ENCODE peak calls at places on chromosomes 11 and 22, in ten cellular contexts. C is tibial nerve, I is lower lobe of right lung, U is upper lobe of right lung, R is spleen, X is psoas muscle, B is AG04450, P is keratinocyte, W is WERI-Rb-1, J is GM23338. G is an unnamed sample.

GRCh38 chr11:21511835-21512440 is 680.9 kb upstream of the ANO5 start:
- DNase-seq in B (no peak), R (no peak), X (peak; percentile 23), C (peak; percentile 54), J (peak; percentile 90), U (peak; percentile 72), I (peak; percentile 69), P (peak; percentile 49), W (peak; percentile 89), G (peak; percentile 36)

GRCh38 chr11:10322830-10323792 is 18.2 kb downstream of the ADM start:
- DNase-seq in J (peak; percentile 74), X (peak; percentile 53), U (no peak), P (no peak), C (no peak), R (no peak), W (no peak), I (no peak), B (no peak), G (peak; percentile 71)

GRCh38 chr22:30733081-30733680 is 38.5 kb downstream of the OSBP2 start:
- DNase-seq in C (no peak), P (no peak), X (no peak), U (no peak), J (no peak), I (no peak), B (peak; percentile 20), R (no peak), W (no peak), G (no peak)

GRCh38 chr11:67285541-67286498 is 3.3 kb upstream of the ANKRD13D start:
- DNase-seq in W (no peak), J (no peak), P (no peak), I (peak; percentile 54), C (no peak), R (peak; percentile 89), X (peak; percentile 27), B (no peak), U (no peak), G (no peak)

GRCh38 chr11:126549273-126549585 is 193.7 kb downstream of the ST3GAL4 start:
- DNase-seq in I (no peak), W (no peak), B (no peak), P (no peak), U (no peak), C (no peak), R (no peak), J (no peak), X (no peak), G (no peak)

GRCh38 chr11:124760806-124761205 is 1.3 kb downstream of the ESAM start:
- DNase-seq in C (no peak), B (no peak), U (no peak), X (no peak), J (no peak), W (no peak), P (no peak), R (no peak), I (no peak), G (no peak)

GRCh38 chr11:66363805-66364535 is 7.6 kb downstream of the SLC29A2 start:
- DNase-seq in I (peak; percentile 71), X (peak; percentile 72), U (peak; percentile 81), J (peak; percentile 92), R (peak; percentile 82), B (no peak), W (peak; percentile 77), C (no peak), P (no peak), G (no peak)

GRCh38 chr11:73012121-73012863 is 129.8 kb downstream of the FCHSD2 start:
- DNase-seq in B (no peak), X (no peak), C (no peak), U (no peak), P (no peak), J (peak; percentile 42), W (no peak), R (no peak), I (no peak), G (peak; percentile 3)

GRCh38 chr11:35647535-35648092 is 15.0 kb upstream of the TRIM44 start:
- DNase-seq in P (no peak), C (no peak), R (no peak), X (no peak), W (no peak), U (no peak), J (no peak), I (no peak), B (no peak), G (no peak)

DNA sequence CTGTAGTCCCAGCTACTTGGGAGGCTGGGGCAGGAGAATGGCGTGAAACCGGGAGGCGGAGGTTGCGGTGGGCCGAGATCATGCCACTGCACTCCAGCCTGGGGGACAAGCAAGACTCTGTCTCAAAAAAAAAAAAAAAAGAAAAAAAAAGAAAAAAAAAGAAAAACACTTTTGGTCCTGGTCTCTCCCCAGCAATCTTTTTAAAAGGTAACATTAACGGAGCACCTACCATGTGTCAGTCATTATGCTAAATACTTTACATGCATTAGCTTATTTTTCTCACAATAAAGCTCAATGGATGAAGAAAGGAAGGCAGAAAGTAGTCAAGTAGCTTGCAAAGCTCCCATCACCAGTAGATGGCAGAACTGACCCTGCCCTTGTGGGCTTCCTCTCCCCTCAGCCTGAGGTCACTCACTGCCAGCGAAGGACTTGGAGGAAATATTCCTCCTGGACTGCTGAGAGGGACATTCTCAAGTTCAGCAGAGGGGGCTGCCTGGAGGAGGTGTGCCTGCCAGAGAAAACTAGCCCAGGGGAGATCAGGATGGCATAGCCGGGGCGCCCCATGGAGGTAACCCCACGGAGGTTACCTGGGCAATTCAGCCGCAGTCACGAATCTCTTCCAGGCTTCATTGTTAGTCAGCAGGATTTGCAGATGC is 15.5 kb downstream of the APOL3 start:
- DNase-seq in W (peak; percentile 79), I (peak; percentile 64), P (no peak), X (peak; percentile 65), B (peak; percentile 43), J (peak; percentile 84), R (peak; percentile 81), C (peak; percentile 55), U (no peak), G (peak; percentile 25)
- TF ChIP-seq CTCF in W (peak; percentile 81), I (peak; percentile 80), P (peak; percentile 74), X (peak; percentile 76), B (peak; percentile 94), J (peak; percentile 82), R (peak; percentile 45), C (peak; percentile 75), U (peak; percentile 78), G (peak; percentile 76)

DNA sequence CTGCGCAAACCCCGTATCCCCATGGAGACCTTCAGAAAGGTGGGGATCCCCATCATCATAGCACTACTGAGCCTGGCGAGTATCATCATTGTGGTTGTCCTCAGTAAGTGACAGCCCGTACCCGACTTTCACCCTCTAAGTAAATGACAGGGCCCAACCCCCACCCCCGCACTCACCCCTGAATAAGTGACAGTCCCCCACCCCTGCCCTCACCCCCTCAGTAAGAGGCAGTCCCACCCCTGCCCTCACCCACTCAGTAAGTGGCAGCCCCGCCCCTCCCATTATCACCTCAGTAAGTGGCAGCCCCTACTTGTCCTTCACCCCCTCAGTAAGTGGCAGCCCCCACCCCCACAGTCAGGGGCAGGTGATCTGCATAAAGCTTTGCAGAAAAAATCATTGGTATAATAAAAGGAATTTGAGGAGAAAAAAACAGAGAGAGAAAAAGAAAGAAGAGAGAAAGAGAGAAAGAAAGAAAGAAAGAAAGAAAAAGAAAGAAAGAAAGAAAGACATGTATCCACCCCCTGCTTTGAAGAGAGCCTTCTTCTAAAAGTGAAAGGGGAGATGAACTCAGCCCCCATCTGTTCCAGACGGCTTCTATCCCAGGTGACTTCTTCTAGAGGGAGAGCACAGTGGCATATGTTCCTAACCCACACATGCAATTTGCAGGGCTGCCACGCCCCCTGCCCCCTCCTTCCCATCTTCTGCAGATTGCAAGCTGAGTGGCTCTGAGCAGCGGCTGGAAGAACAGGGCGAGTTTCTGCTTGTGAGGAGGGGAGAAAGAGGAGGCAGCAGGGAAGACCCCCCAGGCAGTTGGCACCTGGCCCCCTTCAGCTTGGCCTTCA is 12.5 kb upstream of the SMIM35 start:
- DNase-seq in I (no peak), P (no peak), B (no peak), R (no peak), W (peak; percentile 92), J (peak; percentile 28), X (no peak), U (peak; percentile 33), C (no peak), G (no peak)
- H3K27ac ChIP-seq in I (no peak overlapping the region), P (no peak overlapping the region), B (no peak overlapping the region), R (no peak overlapping the region), W (no peak overlapping the region), J (no peak overlapping the region), X (no peak overlapping the region), U (no peak overlapping the region), C (no peak overlapping the region), G (no peak overlapping the region)

GRCh38 chr11:101048479-101048878 is 81.1 kb downstream of the PGR start:
- DNase-seq in I (no peak), P (no peak), C (no peak), R (no peak), J (no peak), W (no peak), U (no peak), X (no peak), B (no peak), G (no peak)

GRCh38 chr11:101049813-101050212 is 79.8 kb downstream of the PGR start:
- DNase-seq in C (no peak), W (no peak), B (no peak), J (no peak), P (no peak), U (no peak), R (no peak), X (no peak), I (no peak), G (no peak)

GRCh38 chr11:101045415-101045814 is 84.2 kb downstream of the PGR start:
- DNase-seq in X (no peak), W (no peak), P (no peak), C (no peak), J (no peak), B (no peak), I (no peak), U (no peak), R (no peak), G (no peak)

GRCh38 chr11:101046947-101047346 is 82.7 kb downstream of the PGR start:
- DNase-seq in C (no peak), I (no peak), W (no peak), J (no peak), B (no peak), X (no peak), R (no peak), U (no peak), P (no peak), G (no peak)

GRCh38 chr11:101049123-101049522 is 80.5 kb downstream of the PGR start:
- DNase-seq in I (no peak), J (peak; percentile 17), B (no peak), R (no peak), C (no peak), U (no peak), W (no peak), X (no peak), P (no peak), G (no peak)
- TF ChIP-seq CTCF in I (no peak), J (no peak), B (no peak), R (no peak), C (no peak), U (no peak), W (no peak), X (no peak), P (no peak), G (no peak)

DNA sequence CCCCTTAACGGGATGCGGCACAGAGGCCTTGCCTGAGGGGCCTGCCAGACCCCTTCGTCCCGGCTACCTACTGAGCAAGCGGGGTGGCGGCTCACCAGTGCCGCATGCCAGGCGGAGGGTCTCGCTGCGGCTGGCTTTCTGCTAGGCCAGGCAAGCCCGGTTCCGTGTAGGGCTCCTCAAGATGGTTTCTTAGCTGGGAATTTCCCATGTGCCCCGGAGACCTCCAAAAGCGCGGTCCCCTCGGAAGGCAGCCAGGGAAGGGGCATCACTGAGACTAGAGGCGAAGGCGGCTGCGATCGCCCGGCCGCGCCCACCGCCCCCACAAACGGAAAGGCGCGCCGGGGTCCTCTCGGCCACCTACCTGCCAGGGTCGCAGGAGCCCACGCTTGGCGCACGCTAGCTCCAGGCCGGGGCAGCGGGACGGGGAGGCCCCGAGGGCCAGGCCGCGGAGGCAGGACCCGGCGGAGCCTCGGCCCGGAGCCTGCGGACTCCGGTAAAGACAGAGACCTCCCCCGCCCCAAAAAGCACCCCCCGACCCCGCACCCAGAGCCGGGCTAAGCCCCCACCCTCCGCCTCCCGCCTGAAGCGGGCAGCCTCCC is 23.8 kb downstream of the MICAL3 start:
- DNase-seq in I (no peak), B (no peak), P (no peak), W (no peak), R (peak; percentile 85), C (no peak), U (no peak), X (peak; percentile 25), J (peak; percentile 72), G (no peak)
- H3K27ac ChIP-seq in I (peak overlapping the region; percentile 94), B (no peak overlapping the region), P (peak overlapping the region; percentile 96), W (peak overlapping the region; percentile 87), R (peak overlapping the region; percentile 94), C (peak overlapping the region; percentile 97), U (peak overlapping the region; percentile 96), X (peak overlapping the region; percentile 95), J (no peak overlapping the region), G (peak overlapping the region; percentile 93)

G was measured in RWPE1.